ENCODE peak calls at places on chromosomes 6 and 20, in six cellular contexts. X, F, G, E, B and H are unnamed samples.

GRCh38 chr6:126034671-126035070 is 48.3 kb downstream of the TRMT11 start:
- DNase-seq in E (no peak), X (no peak), B (no peak), G (no peak), F (no peak), H (no peak)

GRCh38 chr20:45782890-45783289 is 8.8 kb downstream of the WFDC3 start:
- DNase-seq in G (no peak), X (peak), F (no peak), E (no peak), B (no peak), H (no peak)

GRCh38 chr6:159682265-159682664 is 10.8 kb downstream of the SOD2 start:
- DNase-seq in B (no peak), E (no peak), G (no peak), F (no peak), X (no peak), H (no peak)

GRCh38 chr20:63854766-63855362 is 6.4 kb upstream of the ABHD16B start:
- DNase-seq in G (no peak), E (peak), X (no peak), B (no peak), F (no peak), H (peak)

GRCh38 chr6:7313505-7314165 is 636 bp upstream of the SSR1 start:
- DNase-seq in X (peak), E (no peak), G (no peak), B (no peak), F (no peak), H (no peak)

GRCh38 chr20:38173237-38174156 is 8.4 kb upstream of the TGM2 start:
- DNase-seq in F (peak), X (peak), B (no peak), E (no peak), G (no peak), H (peak)

GRCh38 chr6:160929831-160930230 is 61.7 kb upstream of the MAP3K4 start:
- DNase-seq in B (no peak), G (no peak), E (no peak), F (no peak), X (no peak), H (no peak)

GRCh38 chr6:148235446-148235845 is 107.2 kb upstream of the SASH1 start:
- DNase-seq in X (peak), E (no peak), B (no peak), F (no peak), G (no peak), H (peak)

GRCh38 chr6:105680131-105680530 is 277.2 kb upstream of the PREP start:
- DNase-seq in G (no peak), F (no peak), E (no peak), B (no peak), X (peak), H (no peak)

GRCh38 chr6:139863964-139864363 is 489.5 kb upstream of the CITED2 start:
- DNase-seq in F (no peak), X (no peak), E (no peak), G (no peak), B (no peak), H (no peak)

GRCh38 chr6:161836643-161837448 is 563.0 kb upstream of the AGPAT4 start:
- DNase-seq in G (no peak), X (no peak), B (no peak), E (no peak), F (no peak), H (no peak)

GRCh38 chr6:126812651-126813050 is 305.8 kb upstream of the RSPO3 start:
- DNase-seq in G (no peak), E (peak), X (no peak), F (no peak), B (no peak), H (no peak)

GRCh38 chr6:90500458-90500857 is 86.4 kb downstream of the MAP3K7 start:
- DNase-seq in B (no peak), F (no peak), X (peak), G (no peak), E (no peak), H (no peak)
- H3K4me3 ChIP-seq in B (no peak), F (no peak), X (no peak), G (no peak), E (no peak), H (no peak)

DNA sequence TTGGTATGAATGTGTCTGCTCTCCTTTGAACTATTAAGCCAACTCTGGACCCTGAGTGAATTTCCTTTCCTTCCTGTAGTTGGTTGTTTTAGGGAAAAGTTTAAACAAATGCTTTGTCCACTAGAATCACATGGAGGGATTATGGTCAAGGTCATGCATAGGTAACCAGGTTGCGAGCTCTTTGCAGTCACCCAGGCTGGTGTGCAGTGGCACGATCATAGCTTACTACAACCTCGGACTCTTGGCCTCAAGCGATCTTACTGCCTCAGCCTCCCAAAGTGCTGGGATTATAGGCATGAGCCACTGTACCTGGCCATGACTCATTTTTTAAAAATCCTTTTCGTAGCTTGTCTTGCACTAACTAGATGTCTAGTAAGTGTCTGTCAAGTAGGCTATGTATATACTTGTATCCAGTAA is 88.0 kb upstream of the SOX4 start:
- DNase-seq in G (no peak), B (no peak), F (no peak), X (peak), E (no peak), H (no peak)
- TF ChIP-seq CTCF in G (no peak), B (no peak), F (no peak), X (no peak), E (no peak), H (no peak)

GRCh38 chr20:17385798-17386197 is 145.4 kb downstream of the BFSP1 start:
- DNase-seq in B (no peak), F (no peak), G (no peak), E (no peak), X (no peak), H (no peak)
- H3K4me3 ChIP-seq in B (no peak), F (no peak), G (no peak), E (no peak), X (no peak), H (no peak)

GRCh38 chr6:130470777-130471176 is 105.0 kb downstream of the TMEM200A start:
- DNase-seq in E (peak), F (no peak), X (no peak), G (no peak), B (no peak), H (no peak)

GRCh38 chr6:130467146-130467545 is 101.3 kb downstream of the TMEM200A start:
- DNase-seq in G (no peak), F (no peak), X (no peak), B (no peak), E (no peak), H (no peak)

GRCh38 chr6:130466052-130466743 is 100.4 kb downstream of the TMEM200A start:
- DNase-seq in E (no peak), B (no peak), X (peak), F (no peak), G (no peak), H (no peak)

GRCh38 chr6:130466744-130467052 is 100.9 kb downstream of the TMEM200A start:
- DNase-seq in G (no peak), F (no peak), E (no peak), X (peak), B (no peak), H (no peak)

DNA sequence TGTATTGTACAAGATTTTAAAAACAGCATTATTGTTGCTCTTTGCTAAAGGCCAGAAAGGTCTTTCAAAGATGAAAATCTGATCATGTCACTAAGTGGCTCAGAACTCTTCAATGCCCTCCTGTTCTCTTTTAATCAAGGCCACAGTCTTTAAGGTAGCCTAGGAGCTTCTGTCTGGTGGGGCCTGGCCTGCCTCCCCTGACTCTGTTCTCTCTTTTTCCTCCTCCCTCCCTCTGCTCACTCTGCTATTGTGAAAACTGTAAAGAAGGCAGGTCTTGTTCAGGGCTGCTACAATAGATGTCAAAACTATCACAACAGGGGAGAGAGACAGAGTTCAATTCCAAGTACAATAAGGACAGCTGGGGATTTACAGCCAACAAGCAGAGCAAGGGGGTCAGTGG is 101.8 kb downstream of the TMEM200A start:
- DNase-seq in X (no peak), B (no peak), F (no peak), G (no peak), E (no peak), H (no peak)
- TF ChIP-seq CTCF in X (no peak), B (no peak), F (no peak), G (no peak), E (no peak), H (no peak)

GRCh38 chr6:56708810-56709597 is 66.3 kb upstream of the DST start:
- DNase-seq in E (no peak), F (no peak), G (no peak), X (peak), B (no peak), H (peak)
- H3K4me3 ChIP-seq in E (no peak), F (no peak), G (no peak), X (no peak), B (no peak), H (peak)

GRCh38 chr20:23668477-23668951 is 20.3 kb downstream of the CST4 start:
- DNase-seq in X (peak), B (peak), E (peak), G (peak), F (peak), H (peak)

GRCh38 chr20:23666698-23667097 is 22.1 kb downstream of the CST4 start:
- DNase-seq in X (no peak), G (no peak), B (no peak), E (no peak), F (no peak), H (no peak)

GRCh38 chr20:23667666-23668065 is 21.2 kb downstream of the CST4 start:
- DNase-seq in F (no peak), X (no peak), G (no peak), B (no peak), E (peak), H (no peak)

GRCh38 chr20:23664954-23665353 is 23.9 kb downstream of the CST4 start:
- DNase-seq in F (no peak), E (peak), G (no peak), X (no peak), B (no peak), H (no peak)

GRCh38 chr20:23666189-23666588 is 22.6 kb downstream of the CST4 start:
- DNase-seq in F (no peak), B (no peak), G (no peak), E (peak), X (no peak), H (peak)
- TF ChIP-seq CTCF in F (peak), B (peak), G (no peak), E (peak), X (peak), H (peak)

GRCh38 chr6:63661769-63662168 is 26.2 kb downstream of the PHF3 start:
- DNase-seq in G (no peak), F (no peak), B (no peak), X (no peak), E (no peak), H (no peak)
- H3K4me3 ChIP-seq in G (no peak), F (no peak), B (no peak), X (no peak), E (no peak), H (no peak)

GRCh38 chr6:31654574-31655348 is 933 bp upstream of the APOM start:
- DNase-seq in B (no peak), E (no peak), X (no peak), G (no peak), F (no peak), H (no peak)

GRCh38 chr6:31655349-31656237 is at the start of gene APOM:
- DNase-seq in X (no peak), B (no peak), G (no peak), E (no peak), F (no peak), H (no peak)

GRCh38 chr6:31651602-31652191 is 764 bp downstream of the BAG6 start:
- DNase-seq in E (no peak), X (peak), F (peak), G (no peak), B (no peak), H (peak)

GRCh38 chr6:31657406-31658157 is 1.9 kb downstream of the APOM start:
- DNase-seq in E (no peak), X (no peak), F (no peak), G (no peak), B (no peak), H (no peak)

GRCh38 chr6:31652925-31653724 is 664 bp upstream of the BAG6 start:
- DNase-seq in X (no peak), B (no peak), F (peak), E (peak), G (peak), H (peak)
- TF ChIP-seq CTCF in X (no peak), B (no peak), F (no peak), E (peak), G (no peak), H (peak)